ENCODE peak calls at places on chromosomes 16 and 17, in six cellular contexts. U, G, V, S, J and P are unnamed samples. For H3K27me3, the result is how much of the 10 kb centered on the place peaks cover.

GRCh38 chr16:67202956-67203493 is 4.1 kb downstream of the ELMO3 start:
- DNase-seq in S (no peak), J (no peak), U (no peak), G (no peak), V (no peak), P (no peak)

GRCh38 chr16:26645629-26646028 is 421.1 kb upstream of the C16orf82 start:
- DNase-seq in S (no peak), U (no peak), G (no peak), V (no peak), J (no peak), P (no peak)

GRCh38 chr17:36095992-36096391 is 6.0 kb upstream of the CCL3 start:
- DNase-seq in V (no peak), U (no peak), J (no peak), G (no peak), S (no peak), P (no peak)

GRCh38 chr17:57925361-57925990 is 29.7 kb downstream of the CUEDC1 start:
- DNase-seq in G (no peak), J (no peak), S (no peak), V (no peak), U (no peak), P (no peak)

GRCh38 chr17:11026903-11027302 is 189.0 kb upstream of the PIRT start:
- DNase-seq in J (no peak), V (no peak), G (no peak), S (no peak), U (no peak), P (no peak)

GRCh38 chr16:69166221-69166833 is 20.6 kb upstream of the SNTB2 start:
- DNase-seq in V (no peak), J (no peak), G (no peak), S (peak), U (no peak), P (no peak)

GRCh38 chr17:3669548-3669947 is 936 bp downstream of the EMC6 start:
- DNase-seq in G (no peak), S (no peak), J (no peak), U (no peak), V (no peak), P (no peak)

GRCh38 chr17:29844339-29845048 is 85.5 kb downstream of the SSH2 start:
- DNase-seq in V (no peak), J (no peak), U (peak), G (no peak), S (no peak), P (no peak)

GRCh38 chr16:21301168-21301894 is 23.2 kb upstream of the CRYM start:
- DNase-seq in S (peak), J (peak), U (peak), G (peak), V (peak), P (peak)

GRCh38 chr16:16096161-16096857 is 127.0 kb downstream of the ABCC6 start:
- DNase-seq in G (peak), U (peak), V (peak), S (peak), J (peak), P (no peak)

GRCh38 chr16:25692734-25693508 is 1.2 kb downstream of the HS3ST4 start:
- DNase-seq in G (no peak), V (no peak), S (no peak), U (no peak), J (no peak), P (no peak)

GRCh38 chr16:66416981-66417700 is 10.0 kb upstream of the BEAN1 start:
- DNase-seq in J (no peak), G (no peak), U (no peak), V (no peak), S (peak), P (no peak)

GRCh38 chr16:89361756-89362155 is 128.6 kb downstream of the ANKRD11 start:
- DNase-seq in V (no peak), S (no peak), G (no peak), U (no peak), J (no peak), P (no peak)

GRCh38 chr17:7476474-7476873 is 3.0 kb downstream of the ZBTB4 start:
- DNase-seq in G (no peak), V (no peak), U (no peak), J (no peak), S (peak), P (no peak)

GRCh38 chr16:2799205-2799851 is 1.1 kb downstream of the PRSS41 start:
- DNase-seq in G (no peak), S (no peak), U (no peak), J (no peak), V (no peak), P (no peak)

GRCh38 chr17:49191917-49192741 is 18.2 kb downstream of the GNGT2 start:
- DNase-seq in G (peak), J (peak), V (peak), U (peak), S (peak), P (peak)
- TF ChIP-seq POLR2A in G (no peak), J (peak), V (peak), U (no peak), S (peak), P (no peak)

GRCh38 chr16:711548-712320 is 3.2 kb upstream of the METRN start:
- DNase-seq in U (peak), S (peak), V (peak), G (peak), J (peak), P (peak)
- H3K27me3 ChIP-seq in U (under half), S (under half), V (under half), G (under half), J (under half), P (half or more)

GRCh38 chr16:4358236-4358635 is 7.1 kb upstream of the PAM16 start:
- DNase-seq in S (no peak), V (no peak), J (no peak), G (no peak), U (no peak), P (no peak)

GRCh38 chr16:4358831-4359561 is 7.9 kb upstream of the PAM16 start:
- DNase-seq in J (peak), S (no peak), U (no peak), V (no peak), G (peak), P (peak)

GRCh38 chr16:4359914-4360313 is 8.8 kb upstream of the PAM16 start:
- DNase-seq in V (no peak), U (no peak), S (no peak), J (no peak), G (no peak), P (no peak)

GRCh38 chr16:4354512-4355409 is 3.6 kb upstream of the PAM16 start:
- DNase-seq in U (no peak), S (no peak), G (no peak), J (no peak), V (no peak), P (no peak)

DNA sequence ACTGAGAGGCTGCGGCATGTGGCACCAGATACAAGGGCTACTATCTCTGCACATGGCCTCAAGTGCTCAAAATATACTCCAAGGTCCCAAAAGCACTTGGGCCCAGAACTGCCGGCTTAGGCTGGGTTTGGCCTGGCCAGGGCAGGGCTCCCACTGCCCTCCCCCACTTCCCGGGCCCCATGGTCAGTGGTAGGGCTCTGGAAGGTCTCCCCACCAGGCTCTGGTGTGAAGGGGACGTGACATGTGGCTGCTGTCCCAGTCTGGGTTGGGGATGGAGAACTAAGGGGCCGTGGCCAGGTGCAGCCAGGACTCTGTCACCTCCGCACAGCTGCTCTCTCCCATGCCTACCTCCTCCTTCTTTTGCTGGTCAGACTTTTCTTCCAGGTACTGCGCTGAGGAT is 5.7 kb upstream of the PAM16 start:
- DNase-seq in S (no peak), V (no peak), U (no peak), G (no peak), J (no peak), P (no peak)
- TF ChIP-seq POLR2A in S (no peak), V (no peak), U (no peak), G (no peak), J (no peak), P (no peak)

DNA sequence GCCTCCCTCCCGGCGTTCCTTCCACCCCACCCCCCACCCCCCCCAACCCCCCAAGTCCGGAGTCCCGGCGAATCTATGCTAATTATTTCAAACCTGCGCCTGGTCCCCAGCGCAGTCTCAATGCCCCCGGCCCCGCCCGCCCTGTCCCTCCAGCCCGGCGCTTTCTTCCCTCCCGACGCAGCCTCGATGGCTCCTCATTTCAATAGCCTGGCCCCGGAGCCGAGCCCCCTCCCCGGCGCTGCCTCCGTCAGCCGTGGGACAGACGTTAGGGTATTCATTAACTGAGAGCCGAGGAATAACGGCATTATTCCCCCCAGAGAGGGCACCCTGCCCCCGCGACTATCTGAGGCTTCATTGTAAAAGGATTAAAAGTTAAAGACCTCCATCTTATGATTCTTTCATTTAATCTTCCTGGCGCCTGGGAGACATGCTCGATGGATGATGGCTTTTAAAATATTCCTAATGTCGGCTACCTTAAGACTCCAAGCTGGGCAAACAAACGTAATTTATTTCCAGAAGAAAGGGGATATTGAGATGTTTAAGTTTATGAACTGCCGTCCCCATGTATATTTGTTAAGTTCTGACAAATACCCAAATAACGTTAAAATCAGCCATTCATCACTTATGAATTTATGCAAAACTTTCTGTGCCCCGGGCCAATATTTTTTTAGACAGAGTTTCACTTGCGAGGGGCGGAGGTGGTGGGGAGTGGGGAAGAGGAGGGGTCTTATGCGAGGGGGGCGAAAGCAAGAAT is 3.4 kb downstream of the NOG start:
- DNase-seq in V (no peak), J (no peak), G (no peak), S (no peak), U (no peak), P (no peak)
- H3K27me3 ChIP-seq in V (under half), J (under half), G (under half), S (under half), U (under half), P (half or more)

DNA sequence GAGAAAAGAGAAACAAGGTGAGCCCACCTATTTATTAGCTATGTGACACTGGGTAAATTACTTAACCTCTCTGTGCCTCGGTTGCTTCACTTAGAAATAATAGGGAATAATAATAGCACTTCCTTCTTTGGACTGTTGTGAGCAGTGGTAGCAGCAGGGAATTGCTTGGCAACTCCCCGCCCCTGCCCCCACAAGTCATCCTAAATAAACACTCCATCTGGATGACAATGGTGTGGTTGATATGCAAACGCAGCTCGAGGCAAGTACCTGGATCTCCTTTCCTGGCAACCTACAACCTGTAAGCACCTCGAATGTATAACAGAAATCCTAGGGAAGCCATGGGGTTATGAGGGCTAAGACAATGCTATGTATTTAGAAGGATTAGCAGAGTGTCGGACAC is 9.1 kb downstream of the TEKT3 start:
- DNase-seq in G (no peak), J (no peak), U (no peak), S (no peak), V (no peak), P (no peak)
- TF ChIP-seq POLR2A in G (no peak), J (no peak), U (no peak), S (no peak), V (no peak), P (no peak)

GRCh38 chr16:50641818-50642187 is 39.3 kb downstream of the SNX20 start:
- DNase-seq in G (no peak), V (no peak), J (no peak), S (no peak), U (no peak), P (no peak)
- H3K27me3 ChIP-seq in G (under half), V (under half), J (under half), S (under half), U (under half), P (under half)

GRCh38 chr16:12995721-12996372 is 94.4 kb downstream of the SHISA9 start:
- DNase-seq in S (no peak), G (no peak), U (no peak), V (no peak), J (no peak), P (no peak)
- TF ChIP-seq POLR2A in S (no peak), G (no peak), U (no peak), V (no peak), J (no peak), P (no peak)

GRCh38 chr17:73938706-73939105 is 264.8 kb upstream of the RPL38 start:
- DNase-seq in J (no peak), V (no peak), U (no peak), S (no peak), G (no peak), P (no peak)
- H3K27me3 ChIP-seq in J (under half), V (under half), U (under half), S (under half), G (under half), P (under half)

GRCh38 chr17:63932008-63932561 is at the start of gene CD79B:
- DNase-seq in J (no peak), V (no peak), G (peak), S (no peak), U (no peak), P (no peak)
- TF ChIP-seq POLR2A in J (no peak), V (no peak), G (no peak), S (no peak), U (no peak), P (no peak)